ENCODE peak calls at places on chromosomes 12 and 14, in four cellular contexts. B is PC-3, T is heart left ventricle, O is tibial artery. V is an unnamed sample.

GRCh38 chr12:85509857-85510256 is 229.8 kb downstream of the ALX1 start:
- DNase-seq in O (no peak), T (no peak), B (no peak), V (no peak)

GRCh38 chr12:1810201-1810930 is 10.0 kb upstream of the LRTM2 start:
- DNase-seq in T (no peak), O (no peak), B (no peak), V (no peak)

GRCh38 chr14:53330441-53330840 is 177.3 kb upstream of the DDHD1 start:
- DNase-seq in O (no peak), B (peak), T (no peak), V (no peak)

GRCh38 chr14:61280092-61280525 is 1.0 kb downstream of the TMEM30B start:
- DNase-seq in T (no peak), B (peak), O (no peak), V (peak)

GRCh38 chr12:9707864-9708808 is 24.8 kb downstream of the CLECL1 start:
- DNase-seq in B (peak), T (peak), O (no peak), V (no peak)

GRCh38 chr12:65956056-65956738 is 131.9 kb downstream of the HMGA2 start:
- DNase-seq in O (no peak), T (no peak), B (no peak), V (no peak)

GRCh38 chr14:106185837-106186233 is 659.5 kb downstream of the TMEM121 start:
- DNase-seq in O (no peak), T (no peak), B (no peak), V (peak)

GRCh38 chr12:15209782-15210181 is 11.4 kb downstream of the RERG start:
- DNase-seq in T (no peak), O (no peak), B (no peak), V (no peak)

GRCh38 chr12:43425361-43425760 is 126.6 kb downstream of the ADAMTS20 start:
- DNase-seq in O (no peak), T (no peak), B (no peak), V (no peak)

GRCh38 chr14:63214417-63215196 is 10.4 kb downstream of the RHOJ start:
- DNase-seq in O (no peak), T (no peak), B (no peak), V (no peak)

GRCh38 chr12:112514926-112515642 is 96.3 kb downstream of the PTPN11 start:
- DNase-seq in B (no peak), T (no peak), O (no peak), V (no peak)

GRCh38 chr12:77070382-77071294 is 5.3 kb upstream of the E2F7 start:
- DNase-seq in B (no peak), T (no peak), O (no peak), V (no peak)

GRCh38 chr12:130796985-130797686 is 41.9 kb downstream of the STX2 start:
- DNase-seq in B (no peak), T (no peak), O (no peak), V (no peak)

GRCh38 chr14:28766505-28767238 is at the start of gene FOXG1:
- DNase-seq in T (no peak), O (no peak), B (no peak), V (no peak)

GRCh38 chr12:75656650-75657049 is 145.2 kb upstream of the KRR1 start:
- DNase-seq in T (no peak), O (no peak), B (peak), V (no peak)

GRCh38 chr12:1013618-1014489 is 22.8 kb downstream of the ERC1 start:
- DNase-seq in T (no peak), B (peak), O (no peak), V (no peak)

GRCh38 chr12:19402743-19403400 is 36.4 kb upstream of the AEBP2 start:
- DNase-seq in T (peak), O (peak), B (no peak), V (no peak)

GRCh38 chr12:15956010-15956409 is 44.9 kb downstream of the DERA start:
- DNase-seq in O (no peak), T (no peak), B (peak), V (no peak)

GRCh38 chr12:107760207-107760816 is 625 bp downstream of the PRDM4 start:
- DNase-seq in O (peak), B (peak), T (peak), V (no peak)

GRCh38 chr12:127162902-127163301 is 1104.1 kb upstream of the TMEM132C start:
- DNase-seq in O (no peak), T (no peak), B (peak), V (peak)

GRCh38 chr12:90575995-90576394 is 379.0 kb downstream of the CCER1 start:
- DNase-seq in T (no peak), B (no peak), O (no peak), V (no peak)

GRCh38 chr14:59060841-59061240 is 127.6 kb upstream of the DAAM1 start:
- DNase-seq in B (no peak), O (no peak), T (no peak), V (no peak)

GRCh38 chr12:116306536-116306935 is 29.0 kb upstream of the MED13L start:
- DNase-seq in B (no peak), T (no peak), O (no peak), V (no peak)